ENCODE peak calls at places on chromosome 18, in six cellular contexts. One of them, this sample, is unnamed.

GRCh38 chr18:39453356-39453755 is 1887.8 kb upstream of the CELF4 start:
- DNase-seq in PC-3: no peak
- DNase-seq in IMR-90: no peak
- DNase-seq in GM12878: no peak
- DNase-seq in fibroblast of lung: peak
- DNase-seq in HCT116: no peak
- DNase-seq in this sample: no peak

GRCh38 chr18:77131652-77132368 is 773 bp downstream of the MBP start:
- DNase-seq in PC-3: peak
- DNase-seq in IMR-90: no peak
- DNase-seq in GM12878: no peak
- DNase-seq in fibroblast of lung: no peak
- DNase-seq in HCT116: no peak
- DNase-seq in this sample: no peak

GRCh38 chr18:63444567-63444966 is 22.3 kb upstream of the VPS4B start:
- DNase-seq in PC-3: peak
- DNase-seq in IMR-90: peak
- DNase-seq in GM12878: no peak
- DNase-seq in fibroblast of lung: peak
- DNase-seq in HCT116: no peak
- DNase-seq in this sample: no peak

GRCh38 chr18:54717673-54718435 is 110.4 kb upstream of the RAB27B start:
- DNase-seq in PC-3: no peak
- DNase-seq in IMR-90: no peak
- DNase-seq in GM12878: peak
- DNase-seq in fibroblast of lung: no peak
- DNase-seq in HCT116: no peak
- DNase-seq in this sample: no peak

GRCh38 chr18:55322176-55322735 is 265.7 kb downstream of the TCF4 start:
- DNase-seq in PC-3: peak
- DNase-seq in IMR-90: peak
- DNase-seq in GM12878: peak
- DNase-seq in fibroblast of lung: peak
- DNase-seq in HCT116: no peak
- DNase-seq in this sample: no peak

GRCh38 chr18:12722731-12723130 is 19.9 kb downstream of the PSMG2 start:
- DNase-seq in PC-3: no peak
- DNase-seq in IMR-90: no peak
- DNase-seq in GM12878: no peak
- DNase-seq in fibroblast of lung: no peak
- DNase-seq in HCT116: no peak
- DNase-seq in this sample: no peak

GRCh38 chr18:48184118-48184517 is 225.1 kb downstream of the ZBTB7C start:
- DNase-seq in PC-3: no peak
- DNase-seq in IMR-90: no peak
- DNase-seq in GM12878: no peak
- DNase-seq in fibroblast of lung: no peak
- DNase-seq in HCT116: no peak
- DNase-seq in this sample: no peak

GRCh38 chr18:22465859-22466602 is 48.3 kb upstream of the CTAGE1 start:
- DNase-seq in PC-3: peak
- DNase-seq in IMR-90: peak
- DNase-seq in GM12878: no peak
- DNase-seq in fibroblast of lung: peak
- DNase-seq in HCT116: peak
- DNase-seq in this sample: peak

GRCh38 chr18:8705280-8705940 is at the start of gene MTCL1:
- DNase-seq in PC-3: peak
- DNase-seq in IMR-90: no peak
- DNase-seq in GM12878: no peak
- DNase-seq in fibroblast of lung: peak
- DNase-seq in HCT116: no peak
- DNase-seq in this sample: no peak

GRCh38 chr18:49936821-49937220 is 123.5 kb upstream of the ACAA2 start:
- DNase-seq in PC-3: no peak
- DNase-seq in IMR-90: no peak
- DNase-seq in GM12878: no peak
- DNase-seq in fibroblast of lung: no peak
- DNase-seq in HCT116: no peak
- DNase-seq in this sample: no peak

GRCh38 chr18:21167641-21168372 is 56.2 kb upstream of the ROCK1 start:
- DNase-seq in PC-3: peak
- DNase-seq in IMR-90: no peak
- DNase-seq in GM12878: no peak
- DNase-seq in fibroblast of lung: no peak
- DNase-seq in HCT116: peak
- DNase-seq in this sample: no peak

GRCh38 chr18:8818982-8819381 is 113.6 kb downstream of the MTCL1 start:
- DNase-seq in PC-3: no peak
- DNase-seq in IMR-90: no peak
- DNase-seq in GM12878: no peak
- DNase-seq in fibroblast of lung: no peak
- DNase-seq in HCT116: no peak
- DNase-seq in this sample: no peak

GRCh38 chr18:44681611-44682010 is 923 bp downstream of the SETBP1 start:
- DNase-seq in PC-3: no peak
- DNase-seq in IMR-90: no peak
- DNase-seq in GM12878: no peak
- DNase-seq in fibroblast of lung: no peak
- DNase-seq in HCT116: no peak
- DNase-seq in this sample: no peak

GRCh38 chr18:8260319-8260718 is 348.9 kb upstream of the RAB12 start:
- DNase-seq in PC-3: peak
- DNase-seq in IMR-90: peak
- DNase-seq in GM12878: no peak
- DNase-seq in fibroblast of lung: no peak
- DNase-seq in HCT116: no peak
- DNase-seq in this sample: peak

GRCh38 chr18:14092625-14093361 is 39.4 kb downstream of the ZNF519 start:
- DNase-seq in PC-3: no peak
- DNase-seq in IMR-90: no peak
- DNase-seq in GM12878: no peak
- DNase-seq in fibroblast of lung: no peak
- DNase-seq in HCT116: no peak
- DNase-seq in this sample: no peak

GRCh38 chr18:44541159-44541558 is 139.5 kb upstream of the SETBP1 start:
- DNase-seq in PC-3: no peak
- DNase-seq in IMR-90: no peak
- DNase-seq in GM12878: no peak
- DNase-seq in fibroblast of lung: peak
- DNase-seq in HCT116: no peak
- DNase-seq in this sample: no peak

GRCh38 chr18:67771271-67771670 is 254.8 kb upstream of the DSEL start:
- DNase-seq in PC-3: peak
- DNase-seq in IMR-90: peak
- DNase-seq in GM12878: no peak
- DNase-seq in fibroblast of lung: peak
- DNase-seq in HCT116: no peak
- DNase-seq in this sample: peak

GRCh38 chr18:7987284-7987976 is 420.3 kb downstream of the PTPRM start:
- DNase-seq in PC-3: peak
- DNase-seq in IMR-90: peak
- DNase-seq in GM12878: no peak
- DNase-seq in fibroblast of lung: peak
- DNase-seq in HCT116: no peak
- DNase-seq in this sample: no peak

GRCh38 chr18:41993151-41993550 is 38.1 kb downstream of the PIK3C3 start:
- DNase-seq in PC-3: no peak
- DNase-seq in IMR-90: no peak
- DNase-seq in GM12878: no peak
- DNase-seq in fibroblast of lung: peak
- DNase-seq in HCT116: no peak
- DNase-seq in this sample: no peak

GRCh38 chr18:8424481-8424880 is 184.8 kb upstream of the RAB12 start:
- DNase-seq in PC-3: no peak
- DNase-seq in IMR-90: no peak
- DNase-seq in GM12878: no peak
- DNase-seq in fibroblast of lung: no peak
- DNase-seq in HCT116: no peak
- DNase-seq in this sample: no peak

GRCh38 chr18:62825382-62825781 is 110.0 kb downstream of the PHLPP1 start:
- DNase-seq in PC-3: no peak
- DNase-seq in IMR-90: no peak
- DNase-seq in GM12878: no peak
- DNase-seq in fibroblast of lung: no peak
- DNase-seq in HCT116: no peak
- DNase-seq in this sample: no peak

GRCh38 chr18:32092422-32093105 is 890 bp downstream of the RNF138 start:
- DNase-seq in PC-3: peak
- DNase-seq in IMR-90: peak
- DNase-seq in GM12878: peak
- DNase-seq in fibroblast of lung: peak
- DNase-seq in HCT116: peak
- DNase-seq in this sample: peak

GRCh38 chr18:49026501-49027378 is 76.0 kb upstream of the SMAD7 start:
- DNase-seq in PC-3: no peak
- DNase-seq in IMR-90: no peak
- DNase-seq in GM12878: no peak
- DNase-seq in fibroblast of lung: no peak
- DNase-seq in HCT116: no peak
- DNase-seq in this sample: no peak

DNA sequence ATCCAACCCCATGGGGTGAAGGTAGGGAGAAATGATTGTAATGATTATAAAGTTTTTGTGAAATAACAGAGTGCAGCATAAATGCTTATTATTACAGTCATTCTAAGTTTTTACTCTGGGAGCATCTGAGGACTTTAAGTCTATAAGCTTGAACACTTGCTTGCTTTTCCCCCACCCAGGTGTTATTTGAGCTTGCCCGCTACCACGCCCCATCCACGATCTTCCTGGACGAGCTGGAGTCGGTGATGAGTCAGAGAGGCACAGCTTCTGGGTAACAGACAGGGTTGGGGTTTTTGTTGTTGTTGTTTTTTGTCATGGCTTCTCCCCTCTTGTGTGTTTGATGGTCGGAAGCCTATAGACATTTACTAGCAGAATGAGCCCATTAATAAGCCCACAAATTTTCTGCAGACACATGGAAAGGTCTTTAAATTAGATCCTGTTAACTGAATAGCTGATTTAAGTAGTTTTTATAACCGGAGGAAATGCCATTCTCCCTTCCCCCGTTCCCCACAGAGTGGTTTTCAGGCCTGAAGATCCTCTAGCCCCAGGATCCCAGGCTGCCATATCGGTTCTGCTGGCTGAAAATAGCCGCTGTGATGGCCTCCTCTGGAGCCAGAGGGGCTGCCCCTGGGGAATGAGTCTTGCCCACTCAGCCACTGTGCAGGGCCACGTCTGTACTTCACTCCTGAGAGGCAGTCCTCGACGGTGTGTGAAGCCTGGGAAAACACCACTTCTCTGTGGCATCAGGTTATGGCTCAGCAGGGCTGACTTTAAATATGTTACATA is 39.9 kb upstream of the ELOA2 start:
- DNase-seq in PC-3: peak
- DNase-seq in IMR-90: no peak
- DNase-seq in GM12878: no peak
- DNase-seq in fibroblast of lung: no peak
- DNase-seq in HCT116: peak
- DNase-seq in this sample: peak
- H2AFZ ChIP-seq in PC-3: peak
- H2AFZ ChIP-seq in IMR-90: no peak
- H2AFZ ChIP-seq in GM12878: no peak
- H2AFZ ChIP-seq in fibroblast of lung: no peak
- H2AFZ ChIP-seq in HCT116: peak
- H2AFZ ChIP-seq in this sample: peak

GRCh38 chr18:25349131-25349925 is 2.6 kb downstream of the ZNF521 start:
- DNase-seq in PC-3: no peak
- DNase-seq in IMR-90: peak
- DNase-seq in GM12878: no peak
- DNase-seq in fibroblast of lung: peak
- DNase-seq in HCT116: no peak
- DNase-seq in this sample: no peak
- H3K9ac ChIP-seq in PC-3: no peak
- H3K9ac ChIP-seq in IMR-90: peak
- H3K9ac ChIP-seq in GM12878: no peak
- H3K9ac ChIP-seq in fibroblast of lung: peak
- H3K9ac ChIP-seq in HCT116: no peak
- H3K9ac ChIP-seq in this sample: no peak

GRCh38 chr18:75200071-75200470 is 8.9 kb downstream of the PTGR3 start:
- DNase-seq in PC-3: no peak
- DNase-seq in IMR-90: no peak
- DNase-seq in GM12878: no peak
- DNase-seq in fibroblast of lung: no peak
- DNase-seq in HCT116: no peak
- DNase-seq in this sample: no peak

GRCh38 chr18:75201936-75202335 is 7.0 kb downstream of the PTGR3 start:
- DNase-seq in PC-3: no peak
- DNase-seq in IMR-90: no peak
- DNase-seq in GM12878: no peak
- DNase-seq in fibroblast of lung: no peak
- DNase-seq in HCT116: no peak
- DNase-seq in this sample: no peak

GRCh38 chr18:75202976-75203375 is 6.0 kb downstream of the PTGR3 start:
- DNase-seq in PC-3: no peak
- DNase-seq in IMR-90: no peak
- DNase-seq in GM12878: no peak
- DNase-seq in fibroblast of lung: no peak
- DNase-seq in HCT116: no peak
- DNase-seq in this sample: no peak

GRCh38 chr18:75200644-75201272 is 8.2 kb downstream of the PTGR3 start:
- DNase-seq in PC-3: no peak
- DNase-seq in IMR-90: no peak
- DNase-seq in GM12878: no peak
- DNase-seq in fibroblast of lung: no peak
- DNase-seq in HCT116: no peak
- DNase-seq in this sample: no peak

GRCh38 chr18:75201273-75201898 is 7.6 kb downstream of the PTGR3 start:
- DNase-seq in PC-3: no peak
- DNase-seq in IMR-90: no peak
- DNase-seq in GM12878: no peak
- DNase-seq in fibroblast of lung: no peak
- DNase-seq in HCT116: no peak
- DNase-seq in this sample: no peak
- H2AFZ ChIP-seq in PC-3: no peak
- H2AFZ ChIP-seq in IMR-90: no peak
- H2AFZ ChIP-seq in GM12878: no peak
- H2AFZ ChIP-seq in fibroblast of lung: no peak
- H2AFZ ChIP-seq in HCT116: no peak
- H2AFZ ChIP-seq in this sample: no peak

GRCh38 chr18:57621252-57621607 is 406 bp downstream of the NARS1 start:
- DNase-seq in PC-3: peak
- DNase-seq in IMR-90: no peak
- DNase-seq in GM12878: no peak
- DNase-seq in fibroblast of lung: no peak
- DNase-seq in HCT116: no peak
- DNase-seq in this sample: no peak

GRCh38 chr18:57624988-57625387 is 3.4 kb upstream of the NARS1 start:
- DNase-seq in PC-3: peak
- DNase-seq in IMR-90: peak
- DNase-seq in GM12878: no peak
- DNase-seq in fibroblast of lung: peak
- DNase-seq in HCT116: peak
- DNase-seq in this sample: no peak

DNA sequence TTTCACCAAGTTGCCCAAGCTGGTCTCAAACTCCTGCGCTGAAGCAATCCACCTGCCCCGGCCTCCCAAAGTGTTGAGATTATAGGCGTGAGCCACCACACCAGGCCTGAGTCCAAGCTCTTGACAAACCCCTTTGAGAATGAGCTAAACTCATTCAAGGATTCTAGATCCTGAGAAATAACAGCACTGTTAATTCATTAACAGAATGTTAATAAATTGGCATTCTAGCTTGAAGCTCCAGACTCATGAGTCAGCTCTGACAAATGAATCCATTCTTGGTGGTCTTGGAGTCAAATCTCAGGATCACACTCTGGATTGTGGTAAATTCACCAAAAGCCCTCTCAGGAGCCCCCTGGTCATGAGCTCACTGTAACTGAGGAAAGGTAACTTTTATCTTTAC is 1.8 kb downstream of the NARS1 start:
- DNase-seq in PC-3: no peak
- DNase-seq in IMR-90: no peak
- DNase-seq in GM12878: no peak
- DNase-seq in fibroblast of lung: no peak
- DNase-seq in HCT116: no peak
- DNase-seq in this sample: no peak
- H3K9ac ChIP-seq in PC-3: no peak
- H3K9ac ChIP-seq in IMR-90: no peak
- H3K9ac ChIP-seq in GM12878: no peak
- H3K9ac ChIP-seq in fibroblast of lung: no peak
- H3K9ac ChIP-seq in HCT116: peak
- H3K9ac ChIP-seq in this sample: no peak